ENCODE peak calls at places on chromosomes 6 and 20, in nine cellular contexts. H is mammary epithelial cell, E is fibroblast of lung, I is mesenchymal stem cell, B is adipocyte, K is IMR-90, J is GM23248, X is endodermal cell, U is neuronal stem cell. C is an unnamed sample.

GRCh38 chr6:20454201-20454824 is 52.6 kb downstream of the E2F3 start:
- DNase-seq in I (no peak), X (no peak), U (no peak), E (no peak), H (peak; percentile 43), K (no peak), J (no peak), B (no peak), C (no peak)

GRCh38 chr6:12296255-12296573 is 6.1 kb downstream of the EDN1 start:
- DNase-seq in E (peak; percentile 89), J (peak; percentile 95), H (peak; percentile 75), K (peak; percentile 83), I (peak; percentile 37), B (peak; percentile 95), X (no peak), U (no peak), C (no peak)

GRCh38 chr20:63957004-63957689 is 931 bp upstream of the UCKL1 start:
- DNase-seq in H (peak; percentile 72), J (peak; percentile 85), B (peak; percentile 75), U (no peak), I (peak; percentile 71), E (peak; percentile 65), X (peak; percentile 93), K (peak; percentile 49), C (no peak)

GRCh38 chr6:28940294-28940858 is 16.6 kb upstream of the TRIM27 start:
- DNase-seq in E (no peak), H (peak; percentile 75), U (peak; percentile 63), K (no peak), J (no peak), I (no peak), B (peak; percentile 64), X (peak; percentile 87), C (no peak)

GRCh38 chr6:123742626-123743025 is 61.0 kb upstream of the NKAIN2 start:
- DNase-seq in X (no peak), B (no peak), E (peak; percentile 14), U (no peak), J (no peak), H (no peak), K (no peak), I (no peak), C (peak; percentile 24)

GRCh38 chr6:137258170-137258569 is 39.0 kb upstream of the IFNGR1 start:
- DNase-seq in I (peak; percentile 35), X (no peak), J (no peak), K (no peak), E (peak; percentile 5), U (no peak), B (no peak), H (no peak), C (no peak)

GRCh38 chr6:126063512-126064146 is 77.3 kb downstream of the TRMT11 start:
- DNase-seq in B (peak; percentile 28), X (peak; percentile 63), K (peak; percentile 88), H (no peak), J (no peak), I (peak; percentile 76), U (no peak), E (peak; percentile 77), C (no peak)

GRCh38 chr6:142952614-142953013 is 7.6 kb upstream of the HIVEP2 start:
- DNase-seq in H (no peak), J (no peak), B (no peak), U (no peak), E (no peak), X (no peak), I (no peak), K (no peak), C (no peak)

GRCh38 chr6:98777762-98778161 is 56.6 kb upstream of the POU3F2 start:
- DNase-seq in J (no peak), B (no peak), H (no peak), U (no peak), I (no peak), E (no peak), K (no peak), X (no peak), C (no peak)

GRCh38 chr6:122098091-122098769 is 301.2 kb upstream of the HSF2 start:
- DNase-seq in X (no peak), I (peak; percentile 0), J (no peak), H (no peak), K (no peak), U (no peak), E (peak; percentile 6), B (peak; percentile 42), C (no peak)

DNA sequence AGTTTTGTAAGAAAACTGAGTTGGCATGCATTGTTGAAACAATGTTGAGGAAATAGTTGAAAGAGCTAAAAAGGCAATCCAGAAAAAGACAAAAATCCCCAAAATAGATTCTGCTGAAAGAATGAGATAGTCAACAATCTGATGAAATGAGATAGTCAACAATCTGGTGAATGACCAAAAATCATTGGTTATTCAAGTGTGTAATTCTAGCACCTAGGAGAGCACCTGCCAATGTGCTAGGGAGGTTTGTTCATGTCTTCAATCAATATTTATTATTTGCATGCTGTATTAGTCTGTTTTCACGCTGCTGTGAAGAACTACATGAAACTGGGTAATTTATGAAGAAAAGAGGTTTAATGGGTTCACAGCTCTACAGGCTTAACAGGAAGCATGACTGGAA is 307.1 kb upstream of the HSF2 start:
- DNase-seq in B (no peak), K (no peak), U (no peak), X (no peak), J (no peak), E (no peak), H (no peak), I (no peak), C (no peak)
- H3K9ac ChIP-seq in B (no peak overlapping the region), K (no peak overlapping the region), U (no peak overlapping the region), X (no peak overlapping the region), J (no peak overlapping the region), E (no peak overlapping the region), H (no peak overlapping the region), I (no peak overlapping the region), C (no peak overlapping the region)

GRCh38 chr20:53658327-53658726 is 64.7 kb upstream of the ZNF217 start:
- DNase-seq in E (no peak), I (no peak), U (no peak), H (no peak), X (no peak), B (no peak), J (no peak), K (no peak), C (no peak)

GRCh38 chr20:53656653-53657288 is 63.1 kb upstream of the ZNF217 start:
- DNase-seq in U (no peak), X (no peak), J (peak; percentile 84), H (peak; percentile 39), K (peak; percentile 76), B (peak; percentile 90), E (peak; percentile 81), I (peak; percentile 80), C (no peak)

GRCh38 chr20:53657289-53657678 is 63.6 kb upstream of the ZNF217 start:
- DNase-seq in X (no peak), K (no peak), E (no peak), J (peak; percentile 19), H (no peak), B (no peak), U (no peak), I (peak; percentile 37), C (no peak)

GRCh38 chr20:53658973-53659372 is 65.3 kb upstream of the ZNF217 start:
- DNase-seq in I (no peak), H (no peak), B (no peak), K (no peak), U (no peak), E (no peak), J (no peak), X (no peak), C (no peak)

GRCh38 chr20:53657732-53658131 is 64.1 kb upstream of the ZNF217 start:
- DNase-seq in I (no peak), E (no peak), X (peak; percentile 56), K (no peak), B (no peak), U (no peak), H (no peak), J (no peak), C (no peak)
- H3K9ac ChIP-seq in I (peak overlapping the region; percentile 76), E (no peak overlapping the region), X (no peak overlapping the region), K (no peak overlapping the region), B (peak overlapping the region; percentile 74), U (no peak overlapping the region), H (no peak overlapping the region), J (peak overlapping the region; percentile 64), C (peak overlapping the region; percentile 37)

GRCh38 chr20:43748274-43748673 is 21.5 kb upstream of the GTSF1L start:
- DNase-seq in X (no peak), I (peak; percentile 68), E (no peak), U (no peak), H (no peak), J (peak; percentile 44), K (peak; percentile 40), B (peak; percentile 65), C (no peak)

GRCh38 chr20:43744121-43744520 is 17.3 kb upstream of the GTSF1L start:
- DNase-seq in E (peak; percentile 28), B (no peak), H (peak; percentile 35), X (peak; percentile 76), U (no peak), J (peak; percentile 44), I (no peak), K (peak; percentile 72), C (no peak)

GRCh38 chr20:43740642-43741041 is 13.8 kb upstream of the GTSF1L start:
- DNase-seq in X (no peak), U (no peak), H (no peak), E (no peak), K (no peak), I (no peak), B (no peak), J (no peak), C (no peak)

GRCh38 chr20:43746344-43747137 is 19.7 kb upstream of the GTSF1L start:
- DNase-seq in E (no peak), B (no peak), U (no peak), X (no peak), H (no peak), I (no peak), J (no peak), K (no peak), C (no peak)

GRCh38 chr20:43744966-43745733 is 18.3 kb upstream of the GTSF1L start:
- DNase-seq in X (peak; percentile 62), E (no peak), B (no peak), K (no peak), U (no peak), H (no peak), J (no peak), I (no peak), C (no peak)
- H3K9ac ChIP-seq in X (no peak overlapping the region), E (no peak overlapping the region), B (no peak overlapping the region), K (no peak overlapping the region), U (no peak overlapping the region), H (no peak overlapping the region), J (no peak overlapping the region), I (no peak overlapping the region), C (no peak overlapping the region)

GRCh38 chr20:20816969-20817368 is 104.5 kb upstream of the RALGAPA2 start:
- DNase-seq in H (no peak), J (no peak), U (no peak), K (no peak), E (no peak), X (no peak), B (no peak), I (no peak), C (no peak)

GRCh38 chr20:20820104-20820503 is 107.7 kb upstream of the RALGAPA2 start:
- DNase-seq in K (no peak), I (no peak), E (no peak), B (no peak), J (peak; percentile 30), X (peak; percentile 85), U (no peak), H (no peak), C (no peak)

GRCh38 chr20:20812141-20812540 is 99.7 kb upstream of the RALGAPA2 start:
- DNase-seq in B (no peak), E (no peak), J (no peak), U (no peak), H (no peak), K (no peak), I (no peak), X (no peak), C (no peak)

GRCh38 chr20:20814685-20815084 is 102.2 kb upstream of the RALGAPA2 start:
- DNase-seq in B (no peak), K (no peak), E (no peak), H (no peak), X (peak; percentile 91), I (no peak), J (no peak), U (no peak), C (no peak)

GRCh38 chr20:20815711-20816455 is 103.4 kb upstream of the RALGAPA2 start:
- DNase-seq in H (no peak), K (no peak), E (no peak), I (no peak), U (no peak), X (no peak), J (no peak), B (no peak), C (no peak)
- H3K9ac ChIP-seq in H (no peak overlapping the region), K (no peak overlapping the region), E (no peak overlapping the region), I (no peak overlapping the region), U (no peak overlapping the region), X (peak overlapping the region; percentile 61), J (no peak overlapping the region), B (no peak overlapping the region), C (no peak overlapping the region)